ENCODE peak calls at places on chromosomes 3 and 15, in nine cellular contexts. One of them, this sample, is unnamed. For H3K4me1, the result is how much of the 10 kb centered on the place peaks cover.

GRCh38 chr3:112010631-112011030 is 11.9 kb downstream of the TAGLN3 start:
- DNase-seq in spleen: no peak
- DNase-seq in astrocyte: no peak
- DNase-seq in esophagus muscularis mucosa: peak
- DNase-seq in left ventricle myocardium inferior: no peak
- DNase-seq in A673: peak
- DNase-seq in heart right ventricle: no peak
- DNase-seq in HCT116: no peak
- DNase-seq in GM23248: no peak
- DNase-seq in this sample: no peak

GRCh38 chr15:67303490-67304363 is 49.1 kb downstream of the IQCH start:
- DNase-seq in spleen: no peak
- DNase-seq in astrocyte: peak
- DNase-seq in esophagus muscularis mucosa: no peak
- DNase-seq in left ventricle myocardium inferior: no peak
- DNase-seq in A673: peak
- DNase-seq in heart right ventricle: no peak
- DNase-seq in HCT116: peak
- DNase-seq in GM23248: peak
- DNase-seq in this sample: no peak

GRCh38 chr3:99892332-99892731 is 74.7 kb downstream of the CMSS1 start:
- DNase-seq in spleen: no peak
- DNase-seq in astrocyte: no peak
- DNase-seq in esophagus muscularis mucosa: no peak
- DNase-seq in left ventricle myocardium inferior: no peak
- DNase-seq in A673: no peak
- DNase-seq in heart right ventricle: no peak
- DNase-seq in HCT116: no peak
- DNase-seq in GM23248: no peak
- DNase-seq in this sample: no peak

GRCh38 chr3:126107203-126107939 is 23.4 kb upstream of the SLC41A3 start:
- DNase-seq in spleen: peak
- DNase-seq in astrocyte: no peak
- DNase-seq in esophagus muscularis mucosa: peak
- DNase-seq in left ventricle myocardium inferior: no peak
- DNase-seq in A673: no peak
- DNase-seq in heart right ventricle: no peak
- DNase-seq in HCT116: no peak
- DNase-seq in GM23248: no peak
- DNase-seq in this sample: no peak

GRCh38 chr15:26773917-26774316 is 1.1 kb upstream of the GABRB3 start:
- DNase-seq in spleen: no peak
- DNase-seq in astrocyte: no peak
- DNase-seq in esophagus muscularis mucosa: no peak
- DNase-seq in left ventricle myocardium inferior: no peak
- DNase-seq in A673: no peak
- DNase-seq in heart right ventricle: no peak
- DNase-seq in HCT116: no peak
- DNase-seq in GM23248: no peak
- DNase-seq in this sample: no peak

GRCh38 chr3:19229086-19229485 is 80.8 kb downstream of the KCNH8 start:
- DNase-seq in spleen: no peak
- DNase-seq in astrocyte: no peak
- DNase-seq in esophagus muscularis mucosa: no peak
- DNase-seq in left ventricle myocardium inferior: no peak
- DNase-seq in A673: no peak
- DNase-seq in heart right ventricle: no peak
- DNase-seq in HCT116: no peak
- DNase-seq in GM23248: no peak
- DNase-seq in this sample: no peak

GRCh38 chr15:100438570-100438969 is 90.2 kb downstream of the CERS3 start:
- DNase-seq in spleen: peak
- DNase-seq in astrocyte: peak
- DNase-seq in esophagus muscularis mucosa: no peak
- DNase-seq in left ventricle myocardium inferior: peak
- DNase-seq in A673: peak
- DNase-seq in heart right ventricle: peak
- DNase-seq in HCT116: no peak
- DNase-seq in GM23248: peak
- DNase-seq in this sample: peak

GRCh38 chr3:129735638-129736037 is 129.2 kb upstream of the PLXND1 start:
- DNase-seq in spleen: no peak
- DNase-seq in astrocyte: no peak
- DNase-seq in esophagus muscularis mucosa: no peak
- DNase-seq in left ventricle myocardium inferior: no peak
- DNase-seq in A673: no peak
- DNase-seq in heart right ventricle: no peak
- DNase-seq in HCT116: no peak
- DNase-seq in GM23248: no peak
- DNase-seq in this sample: no peak

GRCh38 chr3:129553171-129553570 is 10.2 kb downstream of the H1-8 start:
- DNase-seq in spleen: no peak
- DNase-seq in astrocyte: no peak
- DNase-seq in esophagus muscularis mucosa: no peak
- DNase-seq in left ventricle myocardium inferior: no peak
- DNase-seq in A673: no peak
- DNase-seq in heart right ventricle: no peak
- DNase-seq in HCT116: no peak
- DNase-seq in GM23248: no peak
- DNase-seq in this sample: peak

GRCh38 chr3:112646623-112647022 is 5.7 kb upstream of the CCDC80 start:
- DNase-seq in spleen: no peak
- DNase-seq in astrocyte: no peak
- DNase-seq in esophagus muscularis mucosa: no peak
- DNase-seq in left ventricle myocardium inferior: no peak
- DNase-seq in A673: no peak
- DNase-seq in heart right ventricle: no peak
- DNase-seq in HCT116: no peak
- DNase-seq in GM23248: no peak
- DNase-seq in this sample: no peak

GRCh38 chr3:49689046-49689886 is at the start of the genes MST1 and RNF123:
- DNase-seq in spleen: peak
- DNase-seq in astrocyte: peak
- DNase-seq in esophagus muscularis mucosa: peak
- DNase-seq in left ventricle myocardium inferior: peak
- DNase-seq in A673: peak
- DNase-seq in heart right ventricle: peak
- DNase-seq in HCT116: peak
- DNase-seq in GM23248: peak
- DNase-seq in this sample: peak

GRCh38 chr15:31214158-31214863 is 112.3 kb upstream of the KLF13 start:
- DNase-seq in spleen: no peak
- DNase-seq in astrocyte: no peak
- DNase-seq in esophagus muscularis mucosa: no peak
- DNase-seq in left ventricle myocardium inferior: no peak
- DNase-seq in A673: no peak
- DNase-seq in heart right ventricle: no peak
- DNase-seq in HCT116: no peak
- DNase-seq in GM23248: no peak
- DNase-seq in this sample: no peak

GRCh38 chr3:129741794-129742193 is 135.3 kb upstream of the PLXND1 start:
- DNase-seq in spleen: no peak
- DNase-seq in astrocyte: peak
- DNase-seq in esophagus muscularis mucosa: no peak
- DNase-seq in left ventricle myocardium inferior: no peak
- DNase-seq in A673: no peak
- DNase-seq in heart right ventricle: no peak
- DNase-seq in HCT116: no peak
- DNase-seq in GM23248: no peak
- DNase-seq in this sample: no peak

GRCh38 chr3:158520433-158520832 is 50.6 kb upstream of the MLF1 start:
- DNase-seq in spleen: no peak
- DNase-seq in astrocyte: peak
- DNase-seq in esophagus muscularis mucosa: no peak
- DNase-seq in left ventricle myocardium inferior: no peak
- DNase-seq in A673: no peak
- DNase-seq in heart right ventricle: no peak
- DNase-seq in HCT116: no peak
- DNase-seq in GM23248: no peak
- DNase-seq in this sample: no peak

GRCh38 chr15:70098461-70099166 is 897 bp upstream of the TLE3 start:
- DNase-seq in spleen: peak
- DNase-seq in astrocyte: no peak
- DNase-seq in esophagus muscularis mucosa: no peak
- DNase-seq in left ventricle myocardium inferior: peak
- DNase-seq in A673: peak
- DNase-seq in heart right ventricle: peak
- DNase-seq in HCT116: peak
- DNase-seq in GM23248: peak
- DNase-seq in this sample: peak
- H3K4me1 ChIP-seq in spleen: half or more
- H3K4me1 ChIP-seq in astrocyte: under half
- H3K4me1 ChIP-seq in esophagus muscularis mucosa: half or more
- H3K4me1 ChIP-seq in left ventricle myocardium inferior: half or more
- H3K4me1 ChIP-seq in A673: under half
- H3K4me1 ChIP-seq in heart right ventricle: under half
- H3K4me1 ChIP-seq in HCT116: half or more
- H3K4me1 ChIP-seq in GM23248: under half
- H3K4me1 ChIP-seq in this sample: under half

DNA sequence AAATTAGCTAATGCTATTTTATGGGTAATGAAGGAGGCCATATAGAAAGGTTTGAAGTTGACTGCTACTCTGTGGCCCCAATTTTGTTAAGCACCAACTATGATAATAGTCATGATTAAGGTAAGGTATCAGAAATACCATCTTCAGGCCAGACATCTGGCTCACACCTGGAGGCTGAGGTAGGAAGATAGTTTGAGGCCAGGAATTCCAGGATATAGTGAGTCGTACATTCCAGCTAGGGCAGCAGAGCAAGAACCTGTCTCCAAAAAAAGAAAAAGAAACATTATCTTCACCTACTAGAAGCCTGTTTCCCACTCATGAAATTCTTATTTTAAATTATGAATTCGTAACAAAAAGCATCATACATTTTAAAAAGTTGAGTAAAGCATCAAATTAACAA is 64.4 kb downstream of the LRRC28 start:
- DNase-seq in spleen: no peak
- DNase-seq in astrocyte: no peak
- DNase-seq in esophagus muscularis mucosa: no peak
- DNase-seq in left ventricle myocardium inferior: no peak
- DNase-seq in A673: no peak
- DNase-seq in heart right ventricle: no peak
- DNase-seq in HCT116: peak
- DNase-seq in GM23248: no peak
- DNase-seq in this sample: no peak
- H3K27ac ChIP-seq in spleen: no peak
- H3K27ac ChIP-seq in astrocyte: no peak
- H3K27ac ChIP-seq in esophagus muscularis mucosa: no peak
- H3K27ac ChIP-seq in left ventricle myocardium inferior: no peak
- H3K27ac ChIP-seq in A673: no peak
- H3K27ac ChIP-seq in heart right ventricle: no peak
- H3K27ac ChIP-seq in HCT116: no peak
- H3K27ac ChIP-seq in GM23248: no peak
- H3K27ac ChIP-seq in this sample: no peak

GRCh38 chr3:62712776-62713175 is 162.4 kb downstream of the CADPS start:
- DNase-seq in spleen: no peak
- DNase-seq in astrocyte: peak
- DNase-seq in esophagus muscularis mucosa: no peak
- DNase-seq in left ventricle myocardium inferior: no peak
- DNase-seq in A673: no peak
- DNase-seq in heart right ventricle: no peak
- DNase-seq in HCT116: no peak
- DNase-seq in GM23248: peak
- DNase-seq in this sample: no peak
- H3K4me1 ChIP-seq in spleen: under half
- H3K4me1 ChIP-seq in astrocyte: under half
- H3K4me1 ChIP-seq in esophagus muscularis mucosa: under half
- H3K4me1 ChIP-seq in left ventricle myocardium inferior: under half
- H3K4me1 ChIP-seq in A673: under half
- H3K4me1 ChIP-seq in heart right ventricle: under half
- H3K4me1 ChIP-seq in HCT116: under half
- H3K4me1 ChIP-seq in GM23248: under half
- H3K4me1 ChIP-seq in this sample: under half

DNA sequence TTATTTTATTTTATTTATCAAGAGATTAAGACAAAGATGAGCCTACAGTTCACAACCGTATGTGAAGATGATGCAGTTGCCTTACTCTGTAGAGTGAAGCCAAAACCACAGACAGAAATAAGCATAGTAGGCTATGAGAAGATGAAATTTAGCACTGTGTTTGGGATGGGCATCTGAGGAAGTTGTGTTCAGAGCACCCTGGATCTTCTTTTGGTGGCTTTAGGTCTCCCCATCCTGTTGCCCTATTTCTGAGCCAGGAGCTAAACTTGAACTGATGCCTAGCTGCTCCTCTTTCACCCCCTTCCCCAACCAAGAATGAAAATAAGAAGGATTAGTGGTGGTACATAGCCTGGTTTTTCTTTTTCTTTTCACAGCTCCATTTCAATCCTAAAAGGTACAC is 328.1 kb upstream of the TBL1XR1 start:
- DNase-seq in spleen: no peak
- DNase-seq in astrocyte: no peak
- DNase-seq in esophagus muscularis mucosa: no peak
- DNase-seq in left ventricle myocardium inferior: no peak
- DNase-seq in A673: no peak
- DNase-seq in heart right ventricle: no peak
- DNase-seq in HCT116: no peak
- DNase-seq in GM23248: no peak
- DNase-seq in this sample: no peak
- H3K27ac ChIP-seq in spleen: no peak
- H3K27ac ChIP-seq in astrocyte: peak
- H3K27ac ChIP-seq in esophagus muscularis mucosa: no peak
- H3K27ac ChIP-seq in left ventricle myocardium inferior: no peak
- H3K27ac ChIP-seq in A673: no peak
- H3K27ac ChIP-seq in heart right ventricle: no peak
- H3K27ac ChIP-seq in HCT116: no peak
- H3K27ac ChIP-seq in GM23248: no peak
- H3K27ac ChIP-seq in this sample: no peak

DNA sequence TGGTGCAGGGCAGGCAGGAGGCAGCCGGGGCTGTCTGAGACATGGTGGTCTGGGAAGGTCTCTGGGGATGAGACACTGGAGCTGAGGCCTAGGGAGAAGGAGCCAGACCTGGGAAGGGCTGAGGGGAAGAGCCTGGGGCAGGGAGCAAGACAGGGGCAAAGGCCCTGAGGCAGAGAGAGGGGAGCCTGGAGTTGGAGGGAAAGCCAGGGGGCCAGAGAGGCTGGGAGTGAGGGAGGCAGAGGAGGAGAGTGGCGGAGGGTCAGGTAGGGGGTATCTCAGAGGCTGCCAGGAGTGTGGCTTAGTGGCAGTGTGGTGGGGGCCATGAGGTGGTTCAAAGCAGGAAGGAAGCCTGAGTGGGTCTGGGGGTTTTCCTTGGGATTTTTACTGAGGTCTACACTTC is 6.1 kb upstream of the SLC6A6 start:
- DNase-seq in spleen: no peak
- DNase-seq in astrocyte: no peak
- DNase-seq in esophagus muscularis mucosa: no peak
- DNase-seq in left ventricle myocardium inferior: no peak
- DNase-seq in A673: no peak
- DNase-seq in heart right ventricle: no peak
- DNase-seq in HCT116: no peak
- DNase-seq in GM23248: no peak
- DNase-seq in this sample: no peak
- H3K4me1 ChIP-seq in spleen: half or more
- H3K4me1 ChIP-seq in astrocyte: under half
- H3K4me1 ChIP-seq in esophagus muscularis mucosa: under half
- H3K4me1 ChIP-seq in left ventricle myocardium inferior: under half
- H3K4me1 ChIP-seq in A673: under half
- H3K4me1 ChIP-seq in heart right ventricle: under half
- H3K4me1 ChIP-seq in HCT116: under half
- H3K4me1 ChIP-seq in GM23248: under half
- H3K4me1 ChIP-seq in this sample: under half

GRCh38 chr3:8488877-8489865 is 12.5 kb upstream of the LMCD1 start:
- DNase-seq in spleen: no peak
- DNase-seq in astrocyte: no peak
- DNase-seq in esophagus muscularis mucosa: no peak
- DNase-seq in left ventricle myocardium inferior: no peak
- DNase-seq in A673: no peak
- DNase-seq in heart right ventricle: no peak
- DNase-seq in HCT116: no peak
- DNase-seq in GM23248: no peak
- DNase-seq in this sample: peak
- H3K27ac ChIP-seq in spleen: no peak
- H3K27ac ChIP-seq in astrocyte: peak
- H3K27ac ChIP-seq in esophagus muscularis mucosa: peak
- H3K27ac ChIP-seq in left ventricle myocardium inferior: no peak
- H3K27ac ChIP-seq in A673: no peak
- H3K27ac ChIP-seq in heart right ventricle: no peak
- H3K27ac ChIP-seq in HCT116: no peak
- H3K27ac ChIP-seq in GM23248: peak
- H3K27ac ChIP-seq in this sample: peak

This sample was measured in psoas muscle.